ENCODE peak calls at places on chromosomes 11 and 22, in seven cellular contexts. M is stimulated activated CD4-positive, alpha-beta T cell treated with anti-CD3 and anti-CD28 coated beads, Interleukin-1b, Interleukin-23, amount 100 ng/mL, for 24 hours; R is foreskin melanocyte; T is NCI-H748 treated with DMSO at 0.1 percent for 48 hours; A is SHP77 treated with DMSO at 0.1 percent for 48 hours; Q is AG09319; W is A673. H is an unnamed sample.

GRCh38 chr22:26949193-26949592 is 291.8 kb downstream of the MIAT start:
- DNase-seq in W (peak; percentile 51), M (no peak), T (no peak), A (no peak), Q (no peak), R (no peak), H (no peak)

GRCh38 chr11:69698362-69698761 is 5.5 kb downstream of the FGF19 start:
- DNase-seq in W (no peak), R (no peak), Q (no peak), A (no peak), T (no peak), M (no peak), H (no peak)

GRCh38 chr11:20729597-20730095 is 60.3 kb downstream of the NELL1 start:
- DNase-seq in W (no peak), T (no peak), R (no peak), Q (no peak), M (no peak), A (no peak), H (no peak)

GRCh38 chr11:47394322-47395224 is 13.8 kb upstream of the SLC39A13 start:
- DNase-seq in Q (no peak), M (no peak), T (no peak), A (no peak), W (peak; percentile 44), R (no peak), H (no peak)

GRCh38 chr22:50733521-50734342 is 4.3 kb upstream of the ACR start:
- DNase-seq in T (no peak), R (peak; percentile 50), Q (no peak), W (no peak), M (no peak), A (no peak), H (no peak)

GRCh38 chr11:57901756-57902155 is 121.9 kb upstream of the OR9Q1 start:
- DNase-seq in Q (no peak), R (no peak), A (no peak), M (no peak), T (no peak), W (no peak), H (no peak)

GRCh38 chr11:20154381-20154780 is 5.9 kb downstream of the DBX1 start:
- DNase-seq in T (no peak), Q (no peak), A (no peak), M (no peak), W (no peak), R (no peak), H (no peak)

GRCh38 chr11:74319139-74319538 is 7.7 kb upstream of the P4HA3 start:
- DNase-seq in R (peak; percentile 58), M (no peak), A (no peak), W (peak; percentile 90), T (no peak), Q (no peak), H (no peak)

GRCh38 chr11:81644239-81644840 is 1089.3 kb downstream of the FAM181B start:
- DNase-seq in Q (no peak), A (peak; percentile 41), W (peak; percentile 90), R (peak; percentile 32), T (peak; percentile 55), M (no peak), H (no peak)

GRCh38 chr22:33109532-33110148 is 51.5 kb upstream of the SYN3 start:
- DNase-seq in M (no peak), R (no peak), W (no peak), Q (no peak), T (no peak), A (no peak), H (no peak)

GRCh38 chr11:107018274-107018901 is at the start of gene GUCY1A2:
- DNase-seq in T (no peak), A (no peak), W (peak; percentile 74), R (no peak), Q (no peak), M (no peak), H (peak; percentile 20)